ENCODE peak calls at places on chromosomes 4 and X, in eight cellular contexts. B is trophoblast cell; L is fibroblast of mammary gland; X is SJCRH30; S is fibroblast of the aortic adventitia; K is body of pancreas; Z is CD8-positive, alpha-beta memory T cell; O is RWPE2. C is an unnamed sample.

GRCh38 chr4:2356123-2357069 is 62.0 kb downstream of the ZFYVE28 start:
- DNase-seq in S (no peak), B (no peak), O (no peak), X (no peak), L (no peak), K (no peak), Z (no peak), C (no peak)

GRCh38 chrX:105475801-105476200 is 255.3 kb upstream of the TEX13A start:
- DNase-seq in Z (no peak), L (no peak), O (no peak), S (no peak), X (peak; percentile 2), B (peak; percentile 62), K (no peak), C (peak; percentile 30)

GRCh38 chrX:119870626-119871131 is 854 bp downstream of the RNF113A start:
- DNase-seq in B (peak; percentile 68), O (no peak), Z (peak; percentile 17), X (peak; percentile 89), S (no peak), K (peak; percentile 34), L (no peak), C (peak; percentile 33)

GRCh38 chr4:102783006-102783405 is 22.2 kb upstream of the MANBA start:
- DNase-seq in Z (no peak), X (no peak), O (no peak), K (no peak), B (no peak), S (peak; percentile 19), L (peak; percentile 41), C (no peak)

GRCh38 chr4:8740666-8741395 is 130.8 kb downstream of the HMX1 start:
- DNase-seq in L (no peak), X (no peak), S (no peak), K (no peak), Z (no peak), O (no peak), B (no peak), C (no peak)

GRCh38 chr4:140222175-140222574 is 68.2 kb upstream of the MAML3 start:
- DNase-seq in X (no peak), K (no peak), S (no peak), O (no peak), B (no peak), Z (no peak), L (peak; percentile 59), C (peak; percentile 63)

GRCh38 chr4:25146076-25146475 is 14.2 kb downstream of the SEPSECS start:
- DNase-seq in K (peak; percentile 46), X (peak; percentile 17), Z (no peak), B (no peak), S (no peak), O (no peak), L (no peak), C (no peak)

GRCh38 chrX:105701310-105702052 is 120.9 kb upstream of the NRK start:
- DNase-seq in O (no peak), X (peak; percentile 2), S (peak; percentile 6), L (peak; percentile 46), B (peak; percentile 81), Z (no peak), K (no peak), C (peak; percentile 62)

GRCh38 chr4:181293014-181293413 is 950.2 kb upstream of the TENM3 start:
- DNase-seq in O (no peak), S (no peak), K (no peak), Z (no peak), X (no peak), B (no peak), L (no peak), C (no peak)

GRCh38 chrX:29478336-29479069 is 736.9 kb upstream of the MAGEB2 start:
- DNase-seq in X (peak; percentile 58), B (peak; percentile 1), K (peak; percentile 14), O (no peak), S (peak; percentile 62), Z (no peak), L (peak; percentile 45), C (peak; percentile 51)

GRCh38 chrX:107076158-107076557 is 42.5 kb downstream of the RBM41 start:
- DNase-seq in O (no peak), X (no peak), S (no peak), Z (no peak), K (no peak), B (no peak), L (no peak), C (no peak)

GRCh38 chr4:85486425-85487101 is 11.6 kb downstream of the ARHGAP24 start:
- DNase-seq in Z (no peak), S (peak; percentile 47), O (no peak), K (no peak), B (peak; percentile 71), L (peak; percentile 65), X (peak; percentile 56), C (no peak)

GRCh38 chr4:76803522-76803921 is 94.4 kb downstream of the SOWAHB start:
- DNase-seq in K (no peak), X (peak; percentile 96), S (peak; percentile 54), L (peak; percentile 84), O (peak; percentile 78), Z (no peak), B (peak; percentile 93), C (peak; percentile 92)

GRCh38 chr4:102758241-102758871 is 2.4 kb downstream of the MANBA start:
- DNase-seq in K (no peak), L (no peak), B (no peak), S (no peak), Z (no peak), O (no peak), X (no peak), C (peak; percentile 25)

GRCh38 chr4:8324640-8325239 is 55.2 kb downstream of the HTRA3 start:
- DNase-seq in K (no peak), O (peak; percentile 33), L (no peak), Z (no peak), S (peak; percentile 43), X (no peak), B (no peak), C (peak; percentile 58)

GRCh38 chrX:136210806-136211205 is 40.4 kb downstream of the MAP7D3 start:
- DNase-seq in X (no peak), O (no peak), L (peak; percentile 39), S (no peak), Z (no peak), B (no peak), K (no peak), C (no peak)

GRCh38 chr4:70712150-70712549 is 9.6 kb upstream of the RUFY3 start:
- DNase-seq in L (peak; percentile 62), S (peak; percentile 22), O (no peak), Z (no peak), B (no peak), K (no peak), X (no peak), C (no peak)

GRCh38 chr4:70714061-70714468 is 7.7 kb upstream of the RUFY3 start:
- DNase-seq in Z (no peak), L (no peak), X (no peak), B (peak; percentile 25), S (peak; percentile 39), O (no peak), K (peak; percentile 31), C (no peak)

GRCh38 chr4:70713453-70714026 is 8.2 kb upstream of the RUFY3 start:
- DNase-seq in O (no peak), B (no peak), X (no peak), Z (no peak), S (no peak), L (no peak), K (no peak), C (no peak)

GRCh38 chr4:70711599-70711998 is 10.2 kb upstream of the RUFY3 start:
- DNase-seq in B (no peak), X (no peak), Z (no peak), S (no peak), O (no peak), K (no peak), L (no peak), C (no peak)

DNA sequence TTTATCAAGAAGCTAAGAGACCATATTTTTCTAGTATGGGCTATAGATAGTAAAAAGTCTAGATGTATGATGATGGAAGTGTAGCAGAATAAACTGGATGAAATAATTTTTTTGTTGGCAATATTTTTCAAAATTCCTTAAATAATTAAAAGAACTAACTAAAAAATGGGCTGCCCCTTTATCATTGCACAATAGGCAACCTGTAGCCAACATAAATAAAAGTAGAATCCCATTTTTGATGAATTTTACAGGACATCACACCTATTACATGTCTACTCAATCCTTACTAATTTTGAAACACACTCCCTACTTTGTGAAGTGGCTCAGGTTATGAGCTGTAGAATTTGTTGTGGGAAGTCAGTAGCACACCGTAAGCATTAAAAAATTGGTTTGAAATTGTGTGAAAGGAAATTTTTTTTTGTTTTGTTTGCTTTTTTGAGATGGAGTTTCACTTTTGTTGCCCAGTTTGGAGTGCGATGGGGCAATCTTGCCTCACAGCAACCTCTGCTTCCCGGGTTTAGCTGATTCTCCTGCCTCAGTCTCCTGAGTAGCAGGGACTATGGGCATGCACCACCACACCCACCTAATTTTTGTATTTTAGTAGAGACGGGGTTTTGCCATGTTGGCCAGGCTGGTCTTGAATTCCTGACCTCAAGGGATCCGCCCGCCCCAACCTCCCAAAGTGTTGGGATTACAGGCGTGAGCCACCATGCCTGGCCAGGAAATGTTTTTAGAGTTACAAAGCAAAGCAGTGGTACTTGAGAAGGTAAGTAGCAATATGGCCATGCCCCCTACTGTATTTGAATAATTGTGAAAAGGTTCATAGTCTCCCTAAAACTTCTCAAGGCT is 8.9 kb upstream of the RUFY3 start:
- DNase-seq in S (no peak), O (no peak), L (no peak), B (no peak), X (no peak), K (no peak), Z (no peak), C (no peak)
- H3K4me3 ChIP-seq in S (no peak overlapping the region), O (no peak overlapping the region), L (no peak overlapping the region), B (no peak overlapping the region), X (no peak overlapping the region), K (no peak overlapping the region), Z (no peak overlapping the region), C (no peak overlapping the region)

DNA sequence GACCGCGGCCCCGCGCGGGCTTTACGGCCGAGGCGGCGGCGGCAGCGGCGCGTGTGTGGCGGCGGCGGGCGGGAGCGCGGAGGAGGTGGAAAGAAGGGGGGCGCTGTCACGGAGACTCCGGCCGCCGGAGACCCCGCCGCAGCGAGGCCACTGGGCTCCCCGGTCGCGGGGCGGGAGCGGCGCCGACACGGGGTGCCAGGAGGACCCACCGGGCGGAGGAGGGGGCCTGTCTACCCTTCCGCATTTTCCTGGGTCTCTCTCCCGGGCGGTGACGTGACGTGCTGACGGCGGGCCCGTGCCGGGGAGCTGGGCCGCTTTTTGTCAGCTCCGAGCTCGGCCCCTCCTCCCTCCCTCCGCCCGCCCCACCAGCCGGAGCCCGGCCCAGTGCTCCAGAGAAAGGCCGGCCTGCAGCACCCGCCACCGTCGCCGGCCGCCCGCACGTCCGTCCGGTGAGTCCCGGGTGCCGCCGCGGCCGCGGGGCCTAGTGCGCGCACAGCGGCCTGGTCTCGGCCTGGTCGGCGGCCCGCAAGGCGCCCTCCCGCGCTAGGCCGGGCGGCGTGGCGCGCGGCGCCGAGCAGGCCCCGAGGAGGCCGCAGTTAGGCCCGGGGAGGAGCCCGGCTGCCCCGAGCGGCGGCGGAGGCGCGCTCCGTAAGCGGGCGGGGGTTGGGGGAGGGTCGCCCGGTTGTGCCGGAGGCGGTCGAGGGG is at the start of gene ZFX:
- DNase-seq in O (peak; percentile 59), Z (peak; percentile 52), L (peak; percentile 57), B (peak; percentile 66), K (peak; percentile 79), X (peak; percentile 54), S (peak; percentile 64), C (peak; percentile 42)
- H3K4me3 ChIP-seq in O (peak within 1 kb of the TSS; percentile 90), Z (peak within 1 kb of the TSS; percentile 77), L (peak within 1 kb of the TSS; percentile 93), B (peak within 1 kb of the TSS; percentile 80), K (peak within 1 kb of the TSS; percentile 20), X (peak within 1 kb of the TSS; percentile 69), S (peak within 1 kb of the TSS; percentile 95), C (peak within 1 kb of the TSS; percentile 95)

GRCh38 chr4:183675625-183676024 is 16.5 kb downstream of the TRAPPC11 start:
- DNase-seq in B (no peak), Z (no peak), L (peak; percentile 64), O (no peak), X (no peak), S (peak; percentile 84), K (no peak), C (no peak)
- H3K4me3 ChIP-seq in B (no peak overlapping the region), Z (no peak overlapping the region), L (no peak overlapping the region), O (no peak overlapping the region), X (no peak overlapping the region), S (no peak overlapping the region), K (no peak overlapping the region), C (no peak overlapping the region)

GRCh38 chr4:82892467-82892802 is 1.5 kb upstream of the SEC31A start:
- DNase-seq in O (no peak), S (no peak), K (no peak), X (no peak), L (no peak), B (no peak), Z (no peak), C (no peak)
- H3K4me3 ChIP-seq in O (no peak overlapping the region), S (no peak overlapping the region), K (no peak overlapping the region), X (no peak overlapping the region), L (no peak overlapping the region), B (no peak overlapping the region), Z (no peak overlapping the region), C (no peak overlapping the region)

C was measured in PC-3.